ENCODE peak calls at places on chromosomes 4 and X, in nine cellular contexts. S is HFFc6; W is A549; Z is CD8-positive, alpha-beta T cell; A is GM13976; J is MM.1S; N is colonic mucosa; X is cardiac muscle cell; Q is adrenal gland. O is an unnamed sample.

GRCh38 chr4:8043596-8043995 is 103.9 kb upstream of the AFAP1 start:
- DNase-seq in S (no peak), W (no peak), Z (no peak), A (no peak), J (no peak), N (no peak), X (no peak), Q (no peak), O (no peak)

GRCh38 chr4:158845166-158846041 is 76.6 kb downstream of the FNIP2 start:
- DNase-seq in S (no peak), W (no peak), Z (no peak), A (no peak), J (no peak), N (no peak), X (no peak), Q (no peak), O (no peak)

GRCh38 chr4:1418494-1419285 is 12.4 kb upstream of the NKX1-1 start:
- DNase-seq in S (no peak), W (no peak), Z (no peak), A (no peak), J (no peak), N (no peak), X (no peak), Q (peak), O (no peak)

GRCh38 chrX:134718329-134719317 is 60.4 kb upstream of the PLAC1 start:
- DNase-seq in S (peak), W (peak), Z (no peak), A (no peak), J (peak), N (no peak), X (no peak), Q (no peak), O (no peak)

GRCh38 chrX:23901805-23902204 is 5.9 kb downstream of the APOO start:
- DNase-seq in S (peak), W (peak), Z (no peak), A (peak), J (peak), N (peak), X (peak), Q (peak), O (peak)

GRCh38 chr4:90293320-90293719 is 166.1 kb downstream of the CCSER1 start:
- DNase-seq in S (no peak), W (peak), Z (no peak), A (no peak), J (no peak), N (no peak), X (peak), Q (no peak), O (no peak)

GRCh38 chr4:78457751-78458150 is 93.8 kb upstream of the ANXA3 start:
- DNase-seq in S (no peak), W (no peak), Z (no peak), A (no peak), J (no peak), N (no peak), X (no peak), Q (no peak), O (no peak)

GRCh38 chrX:151515233-151515632 is 48.2 kb upstream of the PASD1 start:
- DNase-seq in S (no peak), W (no peak), Z (no peak), A (no peak), J (no peak), N (no peak), X (no peak), Q (no peak), O (no peak)

GRCh38 chr4:99126376-99126775 is 17.7 kb downstream of the ADH4 start:
- DNase-seq in S (no peak), W (no peak), Z (no peak), A (no peak), J (no peak), N (no peak), X (no peak), Q (no peak), O (no peak)

GRCh38 chrX:53280703-53281320 is 572 bp downstream of the IQSEC2 start:
- DNase-seq in S (peak), W (no peak), Z (no peak), A (no peak), J (no peak), N (peak), X (no peak), Q (peak), O (no peak)

GRCh38 chr4:139582044-139582443 is 26.0 kb upstream of the SETD7 start:
- DNase-seq in S (no peak), W (no peak), Z (no peak), A (no peak), J (no peak), N (no peak), X (no peak), Q (no peak), O (no peak)

GRCh38 chrX:10360121-10360520 is 203.3 kb downstream of the CLCN4 start:
- DNase-seq in S (no peak), W (no peak), Z (no peak), A (no peak), J (no peak), N (no peak), X (no peak), Q (no peak), O (no peak)

GRCh38 chrX:45801554-45801953 is 600.9 kb upstream of the DIPK2B start:
- DNase-seq in S (no peak), W (peak), Z (no peak), A (no peak), J (peak), N (no peak), X (peak), Q (no peak), O (no peak)

GRCh38 chrX:41241962-41242361 is 92.0 kb upstream of the DDX3X start:
- DNase-seq in S (no peak), W (no peak), Z (no peak), A (no peak), J (no peak), N (no peak), X (no peak), Q (no peak), O (no peak)

GRCh38 chrX:10280061-10280460 is 123.3 kb downstream of the CLCN4 start:
- DNase-seq in S (no peak), W (no peak), Z (no peak), A (no peak), J (no peak), N (no peak), X (no peak), Q (no peak), O (no peak)

GRCh38 chr4:10161146-10161545 is 44.5 kb upstream of the WDR1 start:
- DNase-seq in S (no peak), W (no peak), Z (no peak), A (no peak), J (no peak), N (no peak), X (no peak), Q (no peak), O (no peak)

GRCh38 chr4:146469053-146469452 is 52.7 kb downstream of the SLC10A7 start:
- DNase-seq in S (no peak), W (no peak), Z (no peak), A (no peak), J (no peak), N (no peak), X (no peak), Q (no peak), O (no peak)

GRCh38 chrX:13005671-13006473 is 31.0 kb downstream of the TMSB4X start:
- DNase-seq in S (no peak), W (no peak), Z (no peak), A (peak), J (peak), N (no peak), X (no peak), Q (no peak), O (peak)

GRCh38 chr4:128660361-128660964 is 149.0 kb upstream of the JADE1 start:
- DNase-seq in S (no peak), W (no peak), Z (no peak), A (no peak), J (no peak), N (no peak), X (no peak), Q (peak), O (no peak)

GRCh38 chr4:60089546-60090273 is 1110.4 kb upstream of the ADGRL3 start:
- DNase-seq in S (no peak), W (no peak), Z (no peak), A (no peak), J (no peak), N (no peak), X (no peak), Q (no peak), O (no peak)

GRCh38 chr4:17814140-17814539 is 3.4 kb downstream of the NCAPG start:
- DNase-seq in S (peak), W (no peak), Z (no peak), A (no peak), J (no peak), N (no peak), X (no peak), Q (peak), O (no peak)

GRCh38 chr4:57080781-57081650 is 29.2 kb downstream of the IGFBP7 start:
- DNase-seq in S (peak), W (peak), Z (no peak), A (no peak), J (no peak), N (no peak), X (no peak), Q (peak), O (no peak)

GRCh38 chr4:80036949-80037348 is 36.1 kb downstream of the ANTXR2 start:
- DNase-seq in S (peak), W (no peak), Z (no peak), A (no peak), J (no peak), N (no peak), X (peak), Q (no peak), O (no peak)

GRCh38 chr4:180058731-180059215 is 2184.4 kb upstream of the TENM3 start:
- DNase-seq in S (no peak), W (peak), Z (no peak), A (peak), J (peak), N (peak), X (peak), Q (peak), O (peak)

GRCh38 chr4:121340247-121340646 is 40.6 kb downstream of the QRFPR start:
- DNase-seq in S (no peak), W (no peak), Z (no peak), A (no peak), J (no peak), N (no peak), X (no peak), Q (no peak), O (no peak)

GRCh38 chrX:36116222-36116621 is 196.7 kb downstream of the CFAP47 start:
- DNase-seq in S (no peak), W (no peak), Z (no peak), A (no peak), J (no peak), N (peak), X (no peak), Q (no peak), O (no peak)

GRCh38 chr4:13700196-13701140 is 72.9 kb upstream of the BOD1L1 start:
- DNase-seq in S (peak), W (peak), Z (no peak), A (no peak), J (no peak), N (no peak), X (no peak), Q (no peak), O (no peak)

GRCh38 chrX:147776988-147777387 is 134.7 kb upstream of the FMR1 start:
- DNase-seq in S (no peak), W (no peak), Z (no peak), A (no peak), J (no peak), N (no peak), X (no peak), Q (no peak), O (no peak)

GRCh38 chr4:80495847-80496246 is 160.3 kb downstream of the CFAP299 start:
- DNase-seq in S (no peak), W (no peak), Z (no peak), A (no peak), J (no peak), N (no peak), X (no peak), Q (no peak), O (no peak)

GRCh38 chr4:78313754-78314120 is 237.8 kb upstream of the ANXA3 start:
- DNase-seq in S (no peak), W (no peak), Z (no peak), A (no peak), J (no peak), N (no peak), X (no peak), Q (no peak), O (no peak)

GRCh38 chr4:15729910-15730533 is 27.2 kb downstream of the BST1 start:
- DNase-seq in S (peak), W (peak), Z (no peak), A (peak), J (peak), N (peak), X (peak), Q (no peak), O (peak)

GRCh38 chrX:80432863-80433262 is 12.6 kb downstream of the TENT5D start:
- DNase-seq in S (no peak), W (no peak), Z (no peak), A (no peak), J (no peak), N (no peak), X (no peak), Q (no peak), O (no peak)

GRCh38 chrX:80432441-80432840 is 12.2 kb downstream of the TENT5D start:
- DNase-seq in S (no peak), W (no peak), Z (no peak), A (no peak), J (no peak), N (no peak), X (no peak), Q (no peak), O (no peak)

GRCh38 chrX:80431502-80431832 is 11.2 kb downstream of the TENT5D start:
- DNase-seq in S (no peak), W (no peak), Z (no peak), A (no peak), J (no peak), N (no peak), X (no peak), Q (no peak), O (no peak)

DNA sequence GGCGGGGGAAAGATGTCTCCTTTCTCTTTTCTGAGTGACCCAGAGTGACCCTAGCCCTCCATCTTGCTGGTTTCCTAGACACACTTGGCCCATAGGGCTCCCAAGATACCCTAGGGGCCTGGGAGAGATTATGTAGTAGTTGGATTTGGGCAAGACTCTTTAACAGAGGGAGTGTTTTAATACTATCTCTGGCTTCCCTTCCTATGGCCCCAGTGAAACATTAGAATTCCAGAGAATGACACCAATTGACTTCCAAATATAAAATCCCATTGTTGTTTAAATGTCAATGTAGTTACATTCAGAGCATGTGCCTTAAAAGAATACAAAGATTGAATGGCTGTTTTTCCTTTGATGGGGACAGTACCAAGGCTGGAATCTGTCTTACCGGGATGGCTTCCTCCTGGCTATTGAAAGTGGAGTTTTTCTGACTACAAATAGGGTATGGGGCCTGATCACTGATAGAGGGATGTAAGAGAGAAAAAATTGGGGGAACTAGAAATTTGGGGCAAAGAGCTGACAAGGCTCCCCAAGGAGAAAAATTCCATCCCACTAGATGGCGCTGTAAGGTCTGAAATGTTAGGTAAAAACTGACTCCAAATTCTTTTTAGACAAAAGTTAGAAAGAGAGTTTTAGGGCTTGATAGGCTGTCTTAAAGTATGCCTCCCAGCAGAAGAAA is 10.7 kb downstream of the TENT5D start:
- DNase-seq in S (no peak), W (peak), Z (no peak), A (peak), J (peak), N (no peak), X (no peak), Q (no peak), O (peak)
- TF ChIP-seq CTCF in S (peak), W (no peak), Z (no peak), A (peak), J (peak), N (no peak), X (no peak), Q (no peak), O (no peak)

GRCh38 chr4:140829825-140830224 is 73.6 kb upstream of the TBC1D9 start:
- DNase-seq in S (no peak), W (no peak), Z (no peak), A (peak), J (peak), N (no peak), X (no peak), Q (no peak), O (peak)
- TF ChIP-seq CTCF in S (no peak), W (no peak), Z (no peak), A (no peak), J (no peak), N (no peak), X (no peak), Q (no peak), O (no peak)

DNA sequence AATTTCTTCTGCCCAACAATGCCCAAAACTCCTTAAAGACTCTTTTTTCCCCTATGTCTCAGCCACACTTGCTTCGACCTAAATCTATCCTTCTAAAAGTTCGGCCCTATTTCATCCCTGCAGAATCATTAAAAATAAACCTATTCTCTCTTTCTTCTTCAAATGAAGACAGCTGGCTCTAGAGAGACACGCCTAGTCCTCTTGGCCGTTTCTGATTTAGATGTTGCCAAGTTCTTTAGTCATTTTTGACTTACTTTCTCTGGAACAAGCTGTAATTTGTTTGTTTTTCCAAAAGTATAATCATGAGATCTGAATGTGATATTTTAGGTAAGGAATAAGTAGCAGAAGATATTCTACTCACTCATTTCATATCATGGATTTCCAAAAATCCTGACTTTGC is 211.6 kb downstream of the CENPC start:
- DNase-seq in S (no peak), W (no peak), Z (no peak), A (no peak), J (no peak), N (no peak), X (no peak), Q (no peak), O (no peak)
- TF ChIP-seq CTCF in S (no peak), W (no peak), Z (no peak), A (no peak), J (no peak), N (no peak), X (no peak), Q (no peak), O (no peak)

DNA sequence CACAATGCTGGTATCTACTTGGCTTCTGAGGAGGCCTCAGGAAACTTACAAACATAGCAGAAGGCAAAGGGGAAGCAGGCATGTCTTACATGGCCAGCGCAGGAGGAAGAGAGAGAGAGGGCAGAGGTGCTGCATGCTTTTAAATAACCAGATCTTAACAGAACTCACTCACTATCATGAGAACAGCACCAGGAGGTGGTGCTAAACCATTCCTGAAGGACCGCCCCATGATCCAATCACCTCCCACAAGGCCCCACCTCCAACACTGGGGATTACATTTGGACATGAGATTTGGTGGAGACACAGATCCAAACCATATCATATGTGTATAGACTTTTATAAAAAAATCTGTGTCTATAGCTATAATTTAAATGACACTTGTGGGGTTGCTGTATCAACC is 48.6 kb upstream of the ERVMER34-1 start:
- DNase-seq in S (no peak), W (peak), Z (no peak), A (no peak), J (no peak), N (no peak), X (no peak), Q (no peak), O (no peak)
- TF ChIP-seq CTCF in S (no peak), W (no peak), Z (no peak), A (no peak), J (no peak), N (no peak), X (no peak), Q (no peak), O (no peak)

GRCh38 chr4:155529197-155529596 is 137.5 kb upstream of the GUCY1A1 start:
- DNase-seq in S (peak), W (no peak), Z (no peak), A (peak), J (peak), N (no peak), X (peak), Q (no peak), O (peak)

GRCh38 chr4:155529761-155530160 is 136.9 kb upstream of the GUCY1A1 start:
- DNase-seq in S (no peak), W (no peak), Z (no peak), A (no peak), J (no peak), N (no peak), X (no peak), Q (no peak), O (no peak)

GRCh38 chr4:155530290-155530689 is 136.4 kb upstream of the GUCY1A1 start:
- DNase-seq in S (no peak), W (no peak), Z (no peak), A (no peak), J (no peak), N (no peak), X (no peak), Q (no peak), O (no peak)

GRCh38 chr4:155530857-155531256 is 135.8 kb upstream of the GUCY1A1 start:
- DNase-seq in S (no peak), W (no peak), Z (no peak), A (no peak), J (no peak), N (no peak), X (no peak), Q (no peak), O (no peak)

DNA sequence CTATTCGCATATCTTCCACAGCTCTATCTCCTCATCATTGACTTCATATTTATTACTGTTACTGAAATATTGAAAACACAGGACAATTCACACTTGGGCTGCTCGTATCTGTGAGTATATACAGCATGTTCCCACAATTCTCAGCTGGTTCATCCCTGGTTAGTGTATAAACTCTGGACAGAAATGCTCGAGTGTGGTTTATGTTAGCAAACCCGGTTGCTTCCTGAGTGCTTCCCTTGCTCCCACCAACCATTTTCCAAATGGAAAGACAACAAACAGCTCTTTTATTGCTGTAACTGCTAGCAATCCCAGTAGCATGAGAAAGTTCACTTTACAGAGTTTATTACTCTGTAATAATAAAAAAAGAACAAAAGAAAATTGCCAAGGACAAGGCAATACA is 134.3 kb upstream of the GUCY1A1 start:
- DNase-seq in S (no peak), W (no peak), Z (no peak), A (no peak), J (no peak), N (no peak), X (no peak), Q (no peak), O (no peak)
- TF ChIP-seq CTCF in S (no peak), W (no peak), Z (no peak), A (no peak), J (no peak), N (no peak), X (no peak), Q (no peak), O (no peak)

DNA sequence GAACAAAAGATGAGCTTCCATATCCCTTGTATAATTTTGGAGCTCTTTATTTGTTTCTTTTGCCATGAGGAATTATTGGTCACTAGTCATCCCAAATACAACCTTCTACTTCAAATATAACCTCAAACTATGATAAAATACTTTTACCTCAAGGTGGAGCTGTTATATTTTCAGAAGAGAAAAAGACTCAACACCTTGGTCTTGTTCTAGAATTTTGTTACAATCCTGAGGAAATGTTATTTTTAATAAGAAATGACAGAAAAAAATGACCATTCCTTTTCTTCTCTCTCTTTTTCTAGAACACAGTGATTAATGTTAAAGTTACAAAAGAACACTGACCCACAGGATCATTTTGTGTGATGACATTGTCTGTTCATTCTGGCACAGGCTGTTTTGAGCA is 159.5 kb upstream of the CTSO start:
- DNase-seq in S (no peak), W (no peak), Z (no peak), A (peak), J (peak), N (no peak), X (no peak), Q (no peak), O (no peak)
- TF ChIP-seq CTCF in S (peak), W (peak), Z (no peak), A (no peak), J (peak), N (no peak), X (peak), Q (no peak), O (no peak)

GRCh38 chr4:30716158-30716557 is 4.0 kb upstream of the PCDH7 start:
- DNase-seq in S (peak), W (peak), Z (no peak), A (peak), J (peak), N (no peak), X (peak), Q (no peak), O (peak)
- TF ChIP-seq CTCF in S (peak), W (peak), Z (no peak), A (peak), J (peak), N (peak), X (peak), Q (peak), O (peak)

O was measured in GM20000.